ENCODE peak calls at places on chromosomes 2 and 18, in seven cellular contexts. B is IMR-90, I is upper lobe of left lung, L is heart left ventricle, R is transverse colon, O is K562, F is ovary. K is an unnamed sample.

GRCh38 chr2:174007010-174007409 is 41.8 kb upstream of the SP3 start:
- DNase-seq in B (no peak), I (no peak), L (no peak), R (no peak), O (no peak), F (no peak), K (no peak)

GRCh38 chr2:189580662-189581353 is at the start of gene SLC40A1:
- DNase-seq in B (peak; percentile 36), I (peak; percentile 86), L (peak; percentile 89), R (peak; percentile 83), O (peak; percentile 69), F (peak; percentile 91), K (peak; percentile 93)

GRCh38 chr18:41933778-41934177 is 21.3 kb upstream of the PIK3C3 start:
- DNase-seq in B (no peak), I (no peak), L (no peak), R (no peak), O (no peak), F (no peak), K (no peak)

GRCh38 chr2:167318581-167318980 is 430.3 kb downstream of the XIRP2 start:
- DNase-seq in B (no peak), I (no peak), L (no peak), R (no peak), O (no peak), F (no peak), K (no peak)

GRCh38 chr2:181780159-181781081 is 100.1 kb upstream of the NEUROD1 start:
- DNase-seq in B (peak; percentile 54), I (no peak), L (peak; percentile 14), R (peak; percentile 13), O (no peak), F (no peak), K (no peak)

GRCh38 chr2:240469239-240469636 is 33.8 kb downstream of the GPC1 start:
- DNase-seq in B (no peak), I (no peak), L (peak; percentile 4), R (no peak), O (no peak), F (no peak), K (no peak)

GRCh38 chr2:174668075-174668474 is 70.5 kb upstream of the WIPF1 start:
- DNase-seq in B (no peak), I (no peak), L (no peak), R (no peak), O (no peak), F (no peak), K (no peak)

GRCh38 chr2:204871246-204871953 is 326.1 kb downstream of the PARD3B start:
- DNase-seq in B (peak; percentile 69), I (no peak), L (no peak), R (no peak), O (no peak), F (no peak), K (no peak)

GRCh38 chr2:96267159-96267971 is 1.3 kb downstream of the CIAO1 start:
- DNase-seq in B (peak; percentile 37), I (peak; percentile 57), L (no peak), R (peak; percentile 49), O (peak; percentile 52), F (peak; percentile 50), K (no peak)

GRCh38 chr18:48371854-48372598 is 37.2 kb downstream of the ZBTB7C start:
- DNase-seq in B (no peak), I (no peak), L (no peak), R (no peak), O (peak; percentile 10), F (no peak), K (no peak)

GRCh38 chr2:164764996-164765395 is 76.6 kb downstream of the COBLL1 start:
- DNase-seq in B (peak; percentile 15), I (no peak), L (no peak), R (no peak), O (no peak), F (no peak), K (no peak)

GRCh38 chr2:193584001-193584400 is 1389.3 kb upstream of the TMEFF2 start:
- DNase-seq in B (peak; percentile 0), I (no peak), L (no peak), R (no peak), O (no peak), F (no peak), K (peak; percentile 62)

GRCh38 chr2:236679906-236680305 is 110.3 kb downstream of the ACKR3 start:
- DNase-seq in B (peak; percentile 40), I (no peak), L (no peak), R (no peak), O (no peak), F (no peak), K (no peak)

GRCh38 chr2:18435425-18436037 is 124.9 kb downstream of the RDH14 start:
- DNase-seq in B (peak; percentile 79), I (no peak), L (no peak), R (no peak), O (no peak), F (no peak), K (no peak)

GRCh38 chr18:48669991-48670750 is 131.3 kb downstream of the CTIF start:
- DNase-seq in B (no peak), I (no peak), L (no peak), R (no peak), O (no peak), F (peak; percentile 8), K (no peak)

GRCh38 chr18:37537868-37538525 is 27.6 kb downstream of the CELF4 start:
- DNase-seq in B (peak; percentile 44), I (peak; percentile 69), L (peak; percentile 69), R (peak; percentile 60), O (peak; percentile 85), F (peak; percentile 79), K (peak; percentile 81)

GRCh38 chr18:24212939-24213338 is 74.1 kb downstream of the CABYR start:
- DNase-seq in B (peak; percentile 96), I (no peak), L (no peak), R (no peak), O (no peak), F (no peak), K (no peak)

GRCh38 chr2:151637284-151637781 is 96.9 kb downstream of the NEB start:
- DNase-seq in B (no peak), I (peak; percentile 36), L (peak; percentile 13), R (peak; percentile 23), O (no peak), F (no peak), K (no peak)

GRCh38 chr2:152584301-152584700 is 133.0 kb downstream of the PRPF40A start:
- DNase-seq in B (peak; percentile 48), I (no peak), L (no peak), R (no peak), O (no peak), F (no peak), K (no peak)

GRCh38 chr2:169911119-169911518 is 83.9 kb downstream of the UBR3 start:
- DNase-seq in B (no peak), I (no peak), L (no peak), R (no peak), O (peak; percentile 16), F (no peak), K (no peak)

DNA sequence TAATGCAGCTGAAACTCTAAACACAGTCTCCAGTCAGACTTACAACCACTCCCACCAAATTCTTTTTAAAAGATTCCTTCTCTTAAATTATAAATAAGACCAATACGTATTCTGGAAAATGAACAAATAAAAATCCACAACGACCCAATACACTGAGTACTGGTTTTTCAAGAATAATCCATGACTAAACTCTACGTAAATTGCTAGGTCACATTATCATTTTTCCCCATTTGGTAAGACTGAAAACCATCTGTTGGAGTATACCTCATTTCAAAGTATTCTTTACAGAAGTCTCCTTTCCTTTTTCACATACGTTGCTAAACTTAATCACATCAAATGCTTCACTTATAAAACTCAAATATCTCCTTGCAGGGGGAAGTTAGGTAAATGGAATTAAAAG is 6.0 kb downstream of the ZNF516 start:
- DNase-seq in B (peak; percentile 27), I (no peak), L (no peak), R (no peak), O (no peak), F (no peak), K (no peak)
- H3K27ac ChIP-seq in B (no peak overlapping the region), I (no peak overlapping the region), L (no peak overlapping the region), R (peak overlapping the region; percentile 89), O (no peak overlapping the region), F (no peak overlapping the region), K (no peak overlapping the region)

GRCh38 chr2:208017721-208018120 is 7.6 kb downstream of the PLEKHM3 start:
- DNase-seq in B (no peak), I (no peak), L (no peak), R (no peak), O (no peak), F (no peak), K (no peak)
- TF ChIP-seq POLR2A in B (no peak), I (no peak), L (no peak), R (no peak), O (no peak), F (no peak), K (no peak)

GRCh38 chr2:195501746-195502145 is 155.3 kb upstream of the SLC39A10 start:
- DNase-seq in B (no peak), I (no peak), L (no peak), R (no peak), O (no peak), F (no peak), K (no peak)

GRCh38 chr2:195498176-195498575 is 158.8 kb upstream of the SLC39A10 start:
- DNase-seq in B (peak; percentile 30), I (peak; percentile 53), L (no peak), R (peak; percentile 57), O (no peak), F (no peak), K (no peak)

GRCh38 chr2:195498839-195499490 is 158.1 kb upstream of the SLC39A10 start:
- DNase-seq in B (peak; percentile 74), I (no peak), L (no peak), R (no peak), O (no peak), F (no peak), K (no peak)

GRCh38 chr2:195503208-195503607 is 153.8 kb upstream of the SLC39A10 start:
- DNase-seq in B (no peak), I (no peak), L (no peak), R (no peak), O (no peak), F (no peak), K (no peak)

GRCh38 chr2:195500878-195501277 is 156.1 kb upstream of the SLC39A10 start:
- DNase-seq in B (no peak), I (no peak), L (no peak), R (no peak), O (no peak), F (no peak), K (no peak)
- H3K27ac ChIP-seq in B (no peak overlapping the region), I (no peak overlapping the region), L (no peak overlapping the region), R (no peak overlapping the region), O (no peak overlapping the region), F (no peak overlapping the region), K (no peak overlapping the region)

DNA sequence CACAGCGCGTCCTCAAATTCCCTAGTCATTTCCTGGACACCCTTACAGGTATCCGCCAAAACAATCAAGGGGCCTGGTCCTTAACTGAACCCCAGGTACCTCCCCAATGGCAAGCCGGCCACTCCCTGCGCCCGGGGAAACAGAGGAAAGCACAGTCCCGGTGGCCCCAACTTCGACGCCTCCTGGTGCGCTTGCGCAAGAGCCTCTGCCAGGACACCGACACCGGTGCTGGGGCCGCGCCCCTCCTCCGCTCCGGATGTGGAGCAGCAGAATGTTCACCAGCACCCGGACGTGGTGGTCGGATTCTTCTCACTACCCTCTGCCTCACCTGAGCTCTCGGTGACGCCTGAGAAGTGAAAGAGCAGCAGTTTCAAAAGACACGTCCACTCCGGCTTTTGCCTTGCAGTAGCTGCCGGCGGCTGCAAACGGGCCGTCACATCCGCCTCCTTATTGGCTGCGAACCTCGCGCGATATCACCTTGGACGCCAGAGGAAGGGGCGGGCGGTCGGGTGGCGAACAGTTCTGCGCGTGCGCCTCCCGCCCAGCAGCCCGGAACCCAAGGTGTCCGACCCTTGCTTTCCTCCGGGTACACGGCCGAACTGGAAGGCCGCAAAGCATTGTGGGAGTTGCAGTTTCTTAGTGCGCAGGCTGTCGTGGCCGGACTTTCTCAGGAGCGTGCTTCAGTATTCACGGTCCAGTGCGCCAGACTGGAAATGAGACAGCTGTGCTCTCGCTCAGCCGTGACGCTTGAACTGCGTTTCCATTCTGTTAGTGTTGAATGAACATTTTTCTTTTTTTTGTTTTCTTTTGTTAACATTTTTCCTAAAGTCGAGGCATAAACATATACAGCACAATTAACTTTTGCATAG is at the start of gene TXNDC9:
- DNase-seq in B (peak; percentile 100), I (peak; percentile 99), L (peak; percentile 99), R (peak; percentile 99), O (peak; percentile 94), F (peak; percentile 98), K (peak; percentile 99)
- TF ChIP-seq POLR2A in B (peak; percentile 88), I (no peak), L (peak; percentile 82), R (peak; percentile 78), O (peak; percentile 98), F (peak; percentile 21), K (peak; percentile 67)

K was measured in right lobe of liver.